ENCODE peak calls at places on chromosomes 4 and X, in ten cellular contexts. L is hepatocyte; H is stromal cell of bone marrow; K is iPS DF 6.9; D is NCI-H460; X is CD8-positive, alpha-beta memory T cell; B is activated naive CD4-positive, alpha-beta T cell treated with anti-CD3 and anti-CD28 coated beads, Interleukin-2, amount 50 U/mL, for 72 hours; R is activated CD4-positive, alpha-beta T cell treated with anti-CD3 and anti-CD28 coated beads, Interleukin-2, amount 50 U/mL, for 48 hours; T is AG09319; A is NCI-H1092 treated with DMSO at 0.1 percent for 48 hours. O is an unnamed sample.

GRCh38 chr4:144300616-144301015 is 160.1 kb upstream of the GYPA start:
- DNase-seq in L (no peak), H (no peak), K (no peak), D (no peak), X (no peak), B (no peak), R (no peak), T (no peak), A (no peak), O (no peak)

GRCh38 chrX:104641176-104641575 is 75.2 kb downstream of the IL1RAPL2 start:
- DNase-seq in L (no peak), H (no peak), K (peak), D (no peak), X (no peak), B (no peak), R (peak), T (no peak), A (no peak), O (no peak)

GRCh38 chrX:100208076-100208475 is 202.0 kb downstream of the PCDH19 start:
- DNase-seq in L (no peak), H (no peak), K (no peak), D (no peak), X (no peak), B (no peak), R (no peak), T (no peak), A (no peak), O (no peak)

GRCh38 chr4:11495291-11495690 is 66.6 kb upstream of the HS3ST1 start:
- DNase-seq in L (no peak), H (peak), K (no peak), D (no peak), X (no peak), B (no peak), R (no peak), T (no peak), A (no peak), O (no peak)

GRCh38 chrX:154043003-154043402 is 23.3 kb upstream of the IRAK1 start:
- DNase-seq in L (no peak), H (peak), K (no peak), D (no peak), X (no peak), B (no peak), R (no peak), T (no peak), A (no peak), O (no peak)

GRCh38 chr4:53914313-53915016 is 149.9 kb downstream of the CHIC2 start:
- DNase-seq in L (peak), H (peak), K (no peak), D (no peak), X (no peak), B (no peak), R (peak), T (peak), A (no peak), O (no peak)

GRCh38 chrX:133215747-133216146 is 2.4 kb downstream of the TFDP3 start:
- DNase-seq in L (peak), H (no peak), K (no peak), D (peak), X (no peak), B (no peak), R (no peak), T (no peak), A (peak), O (peak)

GRCh38 chr4:28010543-28011235 is 1150.0 kb downstream of the STIM2 start:
- DNase-seq in L (no peak), H (peak), K (no peak), D (no peak), X (no peak), B (no peak), R (no peak), T (no peak), A (no peak), O (no peak)

O was measured in stimulated activated naive CD8-positive, alpha-beta T cell treated with anti-CD3 and anti-CD28 coated beads, Interleukin-15, Interleukin-2, amounts not matched to agents 100 U/mL and 50 U/mL, for 24 hours.